ENCODE peak calls at places on chromosomes 4 and X, in four cellular contexts. A is fibroblast of lung, P is mammary epithelial cell, N is GM23248. M is an unnamed sample.

GRCh38 chrX:27336466-27337091 is 126.6 kb downstream of the PPP4R3C start:
- DNase-seq in A (peak), N (peak), P (peak), M (peak)

GRCh38 chr4:151730003-151730559 is 30.7 kb downstream of the GATB start:
- DNase-seq in N (peak), P (peak), A (no peak), M (no peak)

GRCh38 chr4:1210241-1210841 is 38.0 kb upstream of the SPON2 start:
- DNase-seq in A (no peak), N (no peak), P (no peak), M (peak)

GRCh38 chr4:86730310-86730709 is 118.9 kb downstream of the SLC10A6 start:
- DNase-seq in N (no peak), A (no peak), P (no peak), M (no peak)

GRCh38 chrX:131734621-131735020 is 190.7 kb downstream of the OR13H1 start:
- DNase-seq in P (peak), N (no peak), A (no peak), M (peak)

GRCh38 chr4:150973626-150974250 is 41.3 kb downstream of the LRBA start:
- DNase-seq in N (peak), P (no peak), A (no peak), M (no peak)

GRCh38 chr4:151711680-151712079 is 49.1 kb downstream of the GATB start:
- DNase-seq in P (no peak), N (no peak), A (no peak), M (no peak)

GRCh38 chr4:75892508-75892907 is 9.7 kb downstream of the PPEF2 start:
- DNase-seq in A (no peak), P (peak), N (no peak), M (no peak)

GRCh38 chrX:68650491-68650890 is 3.0 kb downstream of the STARD8 start:
- DNase-seq in N (peak), P (peak), A (no peak), M (no peak)

GRCh38 chr4:132123870-132124623 is 1025.0 kb upstream of the PCDH10 start:
- DNase-seq in A (peak), P (peak), N (no peak), M (no peak)

GRCh38 chrX:53732797-53733196 is 46.3 kb upstream of the HUWE1 start:
- DNase-seq in P (no peak), A (no peak), N (no peak), M (no peak)

GRCh38 chrX:132956421-132957210 is 1.8 kb downstream of the HS6ST2 start:
- DNase-seq in N (peak), P (no peak), A (no peak), M (no peak)

GRCh38 chr4:121784975-121785374 is 16.1 kb upstream of the EXOSC9 start:
- DNase-seq in A (peak), N (peak), P (peak), M (peak)
- H2AFZ ChIP-seq in A (no peak), N (peak), P (peak), M (peak)

GRCh38 chrX:23952984-23953907 is 45.4 kb downstream of the CXorf58 start:
- DNase-seq in P (no peak), A (no peak), N (no peak), M (no peak)

GRCh38 chrX:23953908-23954269 is 46.1 kb downstream of the CXorf58 start:
- DNase-seq in P (no peak), A (no peak), N (no peak), M (no peak)

GRCh38 chrX:23954396-23954795 is 46.6 kb downstream of the CXorf58 start:
- DNase-seq in P (no peak), N (no peak), A (no peak), M (no peak)

DNA sequence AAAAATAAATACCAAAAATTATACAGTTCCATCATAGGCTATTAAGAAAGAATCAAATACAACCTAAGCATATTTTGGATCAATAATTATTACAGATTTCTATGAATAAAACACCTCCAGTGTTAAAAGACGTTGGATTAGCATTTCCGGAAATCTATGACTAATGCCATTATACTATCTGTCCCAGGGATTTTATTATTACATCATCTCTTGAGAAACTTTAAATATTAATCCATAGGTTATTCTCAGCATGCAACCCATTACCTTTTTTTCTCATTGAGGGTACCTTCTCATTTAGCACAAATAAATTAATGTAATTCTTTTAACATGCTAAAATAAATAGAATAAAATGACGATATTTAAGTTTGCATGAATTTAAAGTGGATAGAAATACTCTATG is 44.6 kb downstream of the CXorf58 start:
- DNase-seq in A (no peak), P (no peak), N (no peak), M (no peak)
- H2AFZ ChIP-seq in A (no peak), P (no peak), N (no peak), M (no peak)

GRCh38 chr4:78621395-78621794 is 69.8 kb downstream of the ANXA3 start:
- DNase-seq in A (no peak), P (no peak), N (no peak), M (no peak)

GRCh38 chr4:78613522-78614311 is 62.1 kb downstream of the ANXA3 start:
- DNase-seq in N (no peak), A (no peak), P (no peak), M (no peak)

GRCh38 chr4:78622253-78622979 is 70.8 kb downstream of the ANXA3 start:
- DNase-seq in N (peak), P (no peak), A (peak), M (peak)

GRCh38 chr4:78616046-78616498 is 64.5 kb downstream of the ANXA3 start:
- DNase-seq in A (peak), P (no peak), N (peak), M (no peak)

DNA sequence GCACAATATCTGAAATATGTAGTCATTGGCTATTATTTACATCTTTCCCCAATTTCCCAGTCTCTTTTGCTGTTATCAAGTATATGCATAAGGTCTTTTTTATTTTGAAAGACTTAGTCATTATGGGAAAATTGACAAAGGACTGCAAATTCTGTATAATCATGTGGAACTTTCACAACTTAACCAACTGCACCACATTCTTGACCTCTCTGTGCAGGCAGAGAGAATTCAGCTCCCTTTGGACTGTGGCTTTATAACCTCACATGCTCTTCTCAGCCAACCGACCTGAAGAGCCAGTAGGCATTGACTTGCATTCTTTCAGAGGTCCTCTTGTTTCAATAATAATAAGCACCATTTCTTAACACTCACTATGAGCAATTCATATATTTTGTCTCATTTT is 66.9 kb downstream of the ANXA3 start:
- DNase-seq in N (peak), P (no peak), A (no peak), M (no peak)
- H2AFZ ChIP-seq in N (no peak), P (no peak), A (no peak), M (no peak)

GRCh38 chr4:184345573-184345922 is 127.9 kb upstream of the ENPP6 start:
- DNase-seq in A (peak), P (no peak), N (no peak), M (peak)
- H2AFZ ChIP-seq in A (no peak), P (no peak), N (no peak), M (peak)

DNA sequence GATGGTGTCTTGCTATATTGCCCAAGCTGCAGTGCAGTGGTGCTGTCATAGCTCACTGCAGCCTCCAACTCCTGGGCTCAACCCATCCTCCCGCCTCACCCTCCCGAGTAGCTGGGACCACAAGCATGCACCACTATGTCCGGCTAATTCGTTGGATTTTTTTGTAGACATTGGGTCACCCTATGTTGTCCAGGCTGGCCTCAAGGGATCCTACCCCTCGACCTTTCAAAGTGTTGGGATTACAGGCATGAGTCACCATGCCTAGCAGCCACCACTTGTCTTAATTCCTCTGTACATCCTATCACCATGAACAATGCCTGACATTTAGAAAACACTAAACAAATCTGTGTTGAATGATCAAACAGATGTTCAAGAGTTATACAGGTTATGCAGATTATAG is 76.7 kb downstream of the NLGN4X start:
- DNase-seq in A (no peak), N (no peak), P (no peak), M (no peak)
- H2AFZ ChIP-seq in A (no peak), N (no peak), P (no peak), M (no peak)

GRCh38 chr4:128186623-128187022 is 101.0 kb downstream of the PGRMC2 start:
- DNase-seq in P (no peak), N (no peak), A (no peak), M (no peak)

DNA sequence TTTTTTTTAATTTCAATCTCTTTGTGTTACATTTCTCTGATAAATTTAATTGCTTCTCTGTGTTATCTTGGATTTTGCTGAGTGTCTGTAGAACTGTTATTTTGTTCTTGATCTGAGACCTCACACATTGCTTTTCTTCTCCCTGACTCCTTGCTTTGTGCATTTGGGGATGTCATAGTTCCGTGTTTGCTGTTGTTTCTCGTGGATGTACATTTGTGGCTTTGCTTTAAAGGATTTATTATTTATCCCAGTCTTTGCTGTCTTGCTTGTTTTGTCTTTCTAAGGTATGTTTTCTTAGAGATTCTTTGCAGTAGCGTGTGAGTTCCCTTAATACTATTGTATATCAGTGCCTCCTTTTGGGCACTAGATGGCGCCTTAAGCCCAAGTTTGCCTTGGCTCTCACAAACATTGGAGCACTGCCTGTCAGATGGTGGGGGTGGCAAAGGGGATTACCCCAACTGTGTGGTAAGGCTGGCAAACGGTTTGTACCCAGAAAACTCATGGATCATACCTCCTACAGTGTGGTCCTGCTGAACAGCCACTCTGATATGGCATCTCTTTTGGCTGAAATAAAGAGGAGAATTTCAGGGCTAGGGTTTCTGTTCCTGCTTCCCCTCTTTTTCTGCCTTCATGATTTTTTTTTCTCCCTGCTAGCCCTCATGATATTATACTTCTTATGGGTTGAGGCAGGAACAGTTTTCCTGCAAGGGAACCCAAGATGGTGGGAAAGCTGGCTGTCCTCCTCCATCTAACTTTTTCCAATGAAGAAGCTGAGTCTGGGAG is 96.3 kb downstream of the PGRMC2 start:
- DNase-seq in A (peak), P (peak), N (peak), M (peak)
- H2AFZ ChIP-seq in A (no peak), P (no peak), N (peak), M (no peak)

GRCh38 chr4:139084425-139085093 is 69.0 kb downstream of the NOCT start:
- DNase-seq in N (no peak), P (no peak), A (no peak), M (no peak)

GRCh38 chr4:139083533-139084424 is 68.2 kb downstream of the NOCT start:
- DNase-seq in A (peak), P (peak), N (peak), M (peak)

GRCh38 chr4:139082750-139083532 is 67.4 kb downstream of the NOCT start:
- DNase-seq in P (peak), A (peak), N (peak), M (peak)

GRCh38 chr4:139085141-139085540 is 69.6 kb downstream of the NOCT start:
- DNase-seq in P (peak), N (peak), A (peak), M (peak)
- H2AFZ ChIP-seq in P (no peak), N (peak), A (no peak), M (peak)

GRCh38 chrX:7514871-7515599 is 327.9 kb upstream of the VCX start:
- DNase-seq in N (peak), P (peak), A (no peak), M (no peak)
- H2AFZ ChIP-seq in N (no peak), P (peak), A (no peak), M (no peak)

DNA sequence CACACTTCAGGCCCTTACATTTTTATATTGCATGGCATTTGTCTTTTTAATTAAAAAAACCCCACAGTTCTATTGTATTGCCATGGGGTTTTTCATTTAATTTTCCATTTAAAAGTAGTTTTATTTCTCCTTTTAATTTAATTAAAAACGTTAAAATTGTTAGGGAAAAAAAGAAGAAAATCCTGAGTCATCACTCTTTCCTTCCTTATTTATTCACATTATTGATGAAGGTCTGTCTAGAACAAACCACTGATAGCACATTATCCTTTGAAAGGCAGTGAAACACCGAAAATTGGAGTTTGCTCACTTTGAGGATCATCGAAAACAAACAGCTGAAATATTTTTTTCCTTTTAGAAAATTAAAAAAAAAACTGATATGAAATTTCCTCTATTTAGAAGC is 759.7 kb upstream of the MAGEB2 start:
- DNase-seq in P (no peak), A (no peak), N (no peak), M (no peak)
- H2AFZ ChIP-seq in P (no peak), A (no peak), N (no peak), M (no peak)

GRCh38 chr4:89306486-89307184 is 965 bp downstream of the GPRIN3 start:
- DNase-seq in N (no peak), A (no peak), P (no peak), M (no peak)

GRCh38 chr4:89307446-89308160 is at the start of gene GPRIN3:
- DNase-seq in P (no peak), N (peak), A (peak), M (peak)

GRCh38 chr4:89305712-89306437 is 1.7 kb downstream of the GPRIN3 start:
- DNase-seq in P (peak), N (peak), A (peak), M (no peak)

GRCh38 chr4:89308161-89308500 is 531 bp upstream of the GPRIN3 start:
- DNase-seq in N (peak), A (peak), P (no peak), M (peak)

GRCh38 chr4:89307185-89307445 is 485 bp downstream of the GPRIN3 start:
- DNase-seq in N (no peak), A (no peak), P (no peak), M (peak)
- H2AFZ ChIP-seq in N (peak), A (no peak), P (peak), M (peak)

M was measured in osteoblast.